ENCODE peak calls at places on chromosomes 11 and 22, in ten cellular contexts. X is right lobe of liver, G is GM23338, T is PC-3, Q is sigmoid colon, D is tibial nerve, Z is gastrocnemius medialis, I is heart left ventricle, J is cardiac muscle cell, C is neural progenitor cell. K is an unnamed sample.

GRCh38 chr11:119537641-119538253 is 114.8 kb upstream of the THY1 start:
- DNase-seq in X (peak), G (no peak), T (no peak), Q (no peak), D (no peak), Z (no peak), I (no peak), J (no peak), C (no peak), K (peak)

GRCh38 chr11:114233755-114234154 is 62.4 kb upstream of the NNMT start:
- DNase-seq in X (no peak), G (no peak), T (no peak), Q (no peak), D (no peak), Z (no peak), I (no peak), J (peak), C (peak), K (no peak)

GRCh38 chr22:17284917-17285316 is 65.7 kb upstream of the ADA2 start:
- DNase-seq in X (peak), G (no peak), T (no peak), Q (peak), D (no peak), Z (no peak), I (peak), J (no peak), C (no peak), K (no peak)

GRCh38 chr11:4095509-4096230 is 1.1 kb downstream of the RRM1 start:
- DNase-seq in X (no peak), G (no peak), T (peak), Q (no peak), D (no peak), Z (no peak), I (no peak), J (peak), C (no peak), K (peak)

GRCh38 chr11:95996621-95997020 is 72.7 kb upstream of the MTMR2 start:
- DNase-seq in X (no peak), G (no peak), T (no peak), Q (no peak), D (no peak), Z (no peak), I (no peak), J (no peak), C (no peak), K (no peak)

GRCh38 chr11:63239254-63239653 is 4.1 kb downstream of the SLC22A25 start:
- DNase-seq in X (no peak), G (no peak), T (no peak), Q (no peak), D (no peak), Z (no peak), I (no peak), J (no peak), C (no peak), K (no peak)

GRCh38 chr11:488579-488978 is 18.5 kb downstream of the RNH1 start:
- DNase-seq in X (no peak), G (no peak), T (no peak), Q (no peak), D (no peak), Z (no peak), I (no peak), J (no peak), C (no peak), K (peak)

GRCh38 chr22:39936523-39937145 is 23.6 kb upstream of the TMA7B start:
- DNase-seq in X (no peak), G (no peak), T (no peak), Q (no peak), D (no peak), Z (no peak), I (no peak), J (no peak), C (no peak), K (no peak)

GRCh38 chr11:112249871-112250590 is 10.6 kb downstream of the PLET1 start:
- DNase-seq in X (no peak), G (no peak), T (no peak), Q (no peak), D (no peak), Z (no peak), I (no peak), J (peak), C (no peak), K (no peak)

GRCh38 chr11:73995731-73996130 is 13.1 kb upstream of the UCP2 start:
- DNase-seq in X (no peak), G (no peak), T (no peak), Q (no peak), D (no peak), Z (no peak), I (no peak), J (no peak), C (no peak), K (no peak)

GRCh38 chr22:49004484-49005399 is 822.9 kb downstream of the BRD1 start:
- DNase-seq in X (peak), G (no peak), T (no peak), Q (no peak), D (no peak), Z (no peak), I (no peak), J (no peak), C (no peak), K (peak)

DNA sequence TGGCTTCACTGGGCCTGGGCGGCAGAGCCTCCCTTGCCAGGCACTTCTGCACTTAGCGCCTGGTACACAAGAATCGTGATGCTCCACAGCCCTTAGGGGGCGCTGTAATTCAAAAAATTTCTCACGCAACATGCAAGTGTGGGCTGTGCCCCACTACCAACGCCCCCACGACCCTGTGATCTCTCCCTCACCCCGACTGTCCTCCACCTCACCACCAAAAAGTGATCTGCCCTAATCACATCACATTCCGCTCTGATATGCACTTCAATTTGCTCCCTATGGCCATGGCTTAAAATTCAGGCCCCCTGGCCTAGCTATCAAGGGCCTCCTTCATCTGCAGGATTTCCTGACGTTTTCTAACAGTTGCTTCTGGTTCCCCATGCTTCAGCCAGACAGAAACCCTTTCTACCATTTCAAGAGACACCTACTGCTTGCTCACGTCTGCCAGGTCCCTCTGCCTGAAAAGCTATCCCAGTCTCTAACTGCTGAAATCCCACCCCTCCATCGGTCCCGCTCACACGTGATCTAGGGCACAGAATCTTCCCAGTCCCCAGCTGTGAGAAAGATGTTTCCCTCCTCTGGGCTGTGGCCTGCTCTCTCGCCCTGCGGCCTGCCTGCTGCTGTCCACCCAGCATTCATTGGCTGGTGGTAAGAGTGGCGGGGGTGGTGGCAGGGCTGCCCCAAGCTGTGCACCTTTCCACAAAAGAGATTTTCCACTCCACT is 27.9 kb upstream of the LRRC32 start:
- DNase-seq in X (no peak), G (peak), T (peak), Q (no peak), D (no peak), Z (no peak), I (no peak), J (no peak), C (peak), K (peak)
- TF ChIP-seq CTCF in X (no peak), G (peak), T (peak), Q (no peak), D (no peak), Z (no peak), I (no peak), J (peak), C (peak), K (peak)

GRCh38 chr22:30325724-30326703 is 727 bp downstream of the TBC1D10A start:
- DNase-seq in X (no peak), G (peak), T (no peak), Q (peak), D (no peak), Z (peak), I (no peak), J (no peak), C (peak), K (peak)

GRCh38 chr22:30325065-30325720 is 1.5 kb downstream of the TBC1D10A start:
- DNase-seq in X (no peak), G (peak), T (peak), Q (peak), D (peak), Z (peak), I (peak), J (peak), C (peak), K (peak)

GRCh38 chr22:30321461-30321860 is 5.3 kb downstream of the TBC1D10A start:
- DNase-seq in X (no peak), G (no peak), T (no peak), Q (no peak), D (no peak), Z (no peak), I (peak), J (no peak), C (no peak), K (peak)

GRCh38 chr22:30326704-30327362 is at the start of gene TBC1D10A:
- DNase-seq in X (peak), G (peak), T (peak), Q (peak), D (peak), Z (peak), I (peak), J (peak), C (peak), K (peak)

DNA sequence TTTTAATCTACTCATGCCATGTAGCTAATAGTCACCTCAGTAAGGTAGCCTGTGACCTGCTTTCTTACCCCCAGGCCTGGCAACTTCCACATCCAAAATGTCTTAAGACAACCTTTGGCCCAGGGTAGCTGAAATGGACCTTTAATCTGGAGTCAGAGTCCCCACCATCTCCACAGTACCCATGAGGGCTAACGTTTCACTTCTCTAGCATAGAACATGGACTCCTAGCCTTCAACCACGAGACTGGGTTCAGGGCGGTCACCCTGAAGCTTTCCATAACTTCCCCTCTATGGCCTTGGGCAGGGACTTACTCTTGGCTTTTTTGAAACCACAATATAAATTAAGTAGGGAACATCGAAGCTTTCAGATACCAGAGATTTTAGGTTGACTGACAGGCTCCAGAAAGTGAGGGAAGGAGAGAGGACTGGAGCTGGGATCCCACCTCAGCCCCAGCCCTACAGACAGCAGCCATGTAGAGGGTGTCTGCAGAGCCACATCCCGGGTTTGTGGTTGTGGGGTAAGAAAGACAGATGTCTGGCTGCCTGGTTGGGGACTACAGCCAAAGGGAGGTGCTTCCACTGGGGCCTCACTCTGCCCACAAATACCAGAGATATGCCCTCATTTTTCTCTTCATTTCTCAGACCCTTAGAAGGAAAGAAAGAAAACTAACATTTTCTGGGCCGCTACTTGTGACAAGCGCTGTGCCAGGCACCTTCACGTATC is 2.6 kb downstream of the TBC1D10A start:
- DNase-seq in X (no peak), G (no peak), T (no peak), Q (no peak), D (no peak), Z (no peak), I (no peak), J (peak), C (no peak), K (peak)
- H3K27ac ChIP-seq in X (peak), G (no peak), T (no peak), Q (peak), D (no peak), Z (peak), I (peak), J (no peak), C (no peak), K (peak)

DNA sequence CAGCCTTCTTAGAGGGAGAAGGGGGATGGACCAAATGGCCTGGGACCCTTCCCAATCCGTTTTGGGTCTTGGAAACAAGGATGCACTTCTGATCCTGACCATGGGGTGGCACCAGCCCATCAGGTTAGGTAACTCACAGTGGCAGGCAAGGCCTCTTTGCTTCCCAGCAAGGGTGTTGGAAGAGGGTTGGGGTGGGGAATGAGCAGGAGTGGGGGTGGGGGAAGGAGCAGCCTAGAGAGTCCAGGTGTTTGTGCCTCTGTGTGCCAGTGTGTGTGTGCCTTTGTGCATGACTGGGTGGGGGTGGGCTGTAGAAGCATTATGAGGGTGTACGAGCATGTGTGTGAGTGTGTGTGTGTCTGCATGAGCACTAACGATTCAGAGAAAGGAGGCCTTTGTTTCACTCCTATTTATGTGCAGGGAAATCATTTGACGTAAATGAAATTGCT is 213.1 kb downstream of the INSC start:
- DNase-seq in X (peak), G (peak), T (peak), Q (no peak), D (peak), Z (no peak), I (peak), J (peak), C (peak), K (no peak)
- TF ChIP-seq CTCF in X (peak), G (peak), T (peak), Q (no peak), D (peak), Z (no peak), I (peak), J (peak), C (peak), K (peak)

GRCh38 chr11:66904981-66905521 is 48.2 kb downstream of the LRFN4 start:
- DNase-seq in X (no peak), G (no peak), T (no peak), Q (no peak), D (no peak), Z (no peak), I (no peak), J (no peak), C (no peak), K (no peak)
- H3K27ac ChIP-seq in X (peak), G (peak), T (peak), Q (no peak), D (no peak), Z (no peak), I (no peak), J (no peak), C (no peak), K (no peak)

DNA sequence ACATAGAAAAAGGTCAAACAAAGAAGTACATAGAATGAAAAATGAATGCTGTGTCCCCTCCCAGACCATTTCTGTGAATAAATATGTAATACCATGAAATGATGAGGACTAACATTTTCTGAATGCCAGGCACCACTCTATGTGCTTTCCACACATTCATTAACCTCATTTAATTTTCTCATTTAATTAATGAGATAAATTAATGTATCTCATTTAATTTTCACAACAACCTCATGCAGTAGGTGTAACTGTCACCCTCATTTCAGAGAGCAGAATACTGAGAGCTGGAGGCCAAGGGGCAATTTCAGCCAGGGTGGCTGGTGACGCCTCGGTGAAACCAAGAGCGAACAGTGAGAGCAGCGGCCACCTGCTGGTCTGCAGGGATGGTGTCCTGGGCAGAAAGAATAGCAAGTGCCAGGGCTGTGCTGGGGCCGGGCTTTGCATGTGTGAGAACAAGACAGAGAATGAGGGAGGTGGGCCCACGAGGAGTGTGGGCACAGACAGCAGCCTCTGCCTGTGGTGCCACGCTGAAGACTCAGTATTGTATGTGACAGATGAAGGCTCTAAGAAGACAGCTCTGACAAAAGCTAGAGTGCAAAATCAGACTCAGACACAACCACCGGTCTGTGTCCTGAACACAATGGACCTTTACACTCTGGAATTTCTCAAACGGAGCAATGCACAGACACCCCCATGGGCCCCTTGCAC is 1.8 kb upstream of the SERPIND1 start:
- DNase-seq in X (peak), G (peak), T (no peak), Q (no peak), D (no peak), Z (no peak), I (no peak), J (no peak), C (peak), K (peak)
- TF ChIP-seq CTCF in X (peak), G (no peak), T (peak), Q (no peak), D (no peak), Z (no peak), I (no peak), J (no peak), C (peak), K (no peak)

GRCh38 chr11:10450451-10451398 is 4.3 kb upstream of the AMPD3 start:
- DNase-seq in X (peak), G (peak), T (peak), Q (no peak), D (no peak), Z (peak), I (no peak), J (peak), C (peak), K (peak)
- H3K27ac ChIP-seq in X (peak), G (no peak), T (peak), Q (peak), D (no peak), Z (peak), I (peak), J (no peak), C (no peak), K (peak)

DNA sequence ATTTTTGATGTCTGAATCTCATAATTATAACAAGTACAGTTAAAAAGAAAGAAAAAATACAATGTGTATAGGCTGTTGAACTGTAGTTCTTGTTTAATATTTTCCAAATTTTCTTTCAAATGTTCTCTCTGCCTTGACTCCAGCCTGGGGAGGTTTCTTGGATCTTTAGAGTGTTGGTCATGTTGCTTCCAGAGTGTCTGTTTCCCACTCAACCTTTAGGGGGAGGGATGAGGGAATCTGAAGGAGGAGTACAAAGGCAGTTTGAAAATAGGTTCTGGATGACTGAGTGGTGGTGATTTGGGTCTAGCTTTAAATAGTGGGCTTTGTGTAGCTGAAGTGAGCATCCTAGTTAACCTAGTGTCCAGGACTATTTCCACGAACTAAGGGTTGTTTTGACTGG is 2.0 kb downstream of the CTNND1 start:
- DNase-seq in X (no peak), G (peak), T (peak), Q (no peak), D (no peak), Z (no peak), I (no peak), J (peak), C (peak), K (peak)
- TF ChIP-seq CTCF in X (peak), G (peak), T (peak), Q (peak), D (peak), Z (no peak), I (no peak), J (peak), C (peak), K (peak)

GRCh38 chr11:9754041-9754471 is 90.2 kb downstream of the SWAP70 start:
- DNase-seq in X (no peak), G (no peak), T (no peak), Q (no peak), D (no peak), Z (peak), I (no peak), J (no peak), C (no peak), K (no peak)

GRCh38 chr11:9756878-9757277 is 93.0 kb downstream of the SWAP70 start:
- DNase-seq in X (no peak), G (no peak), T (no peak), Q (no peak), D (no peak), Z (no peak), I (no peak), J (no peak), C (no peak), K (no peak)

GRCh38 chr11:9755561-9755960 is 91.7 kb downstream of the SWAP70 start:
- DNase-seq in X (no peak), G (no peak), T (no peak), Q (no peak), D (no peak), Z (no peak), I (no peak), J (peak), C (no peak), K (peak)

GRCh38 chr11:9757809-9758675 is 94.2 kb downstream of the SWAP70 start:
- DNase-seq in X (peak), G (peak), T (peak), Q (peak), D (peak), Z (peak), I (peak), J (peak), C (peak), K (peak)

GRCh38 chr11:9756461-9756860 is 92.6 kb downstream of the SWAP70 start:
- DNase-seq in X (no peak), G (no peak), T (peak), Q (no peak), D (no peak), Z (no peak), I (no peak), J (no peak), C (no peak), K (no peak)
- H3K27ac ChIP-seq in X (no peak), G (no peak), T (no peak), Q (no peak), D (no peak), Z (no peak), I (no peak), J (no peak), C (no peak), K (peak)